ENCODE peak calls at places on chromosomes 2 and 18, in four cellular contexts. Z, V, X and F are unnamed samples.

GRCh38 chr2:173101687-173102086 is 26.0 kb downstream of the MAP3K20 start:
- DNase-seq in Z (no peak), V (no peak), X (no peak), F (no peak)

GRCh38 chr2:171523339-171523931 is 1.2 kb downstream of the CYBRD1 start:
- DNase-seq in Z (peak; percentile 38), V (no peak), X (peak; percentile 46), F (peak; percentile 66)

GRCh38 chr2:202436631-202437030 is 60.5 kb downstream of the BMPR2 start:
- DNase-seq in Z (no peak), V (no peak), X (no peak), F (no peak)

GRCh38 chr18:48412339-48412929 is 3.3 kb upstream of the ZBTB7C start:
- DNase-seq in Z (peak; percentile 62), V (no peak), X (peak; percentile 53), F (no peak)

GRCh38 chr18:12449040-12449814 is 41.5 kb downstream of the PRELID3A start:
- DNase-seq in Z (no peak), V (no peak), X (no peak), F (no peak)

GRCh38 chr2:236550701-236551465 is 18.7 kb upstream of the ACKR3 start:
- DNase-seq in Z (no peak), V (no peak), X (no peak), F (no peak)

GRCh38 chr2:59774821-59775463 is 778.5 kb downstream of the BCL11A start:
- DNase-seq in Z (no peak), V (no peak), X (no peak), F (no peak)

GRCh38 chr2:15734871-15735737 is 143.4 kb downstream of the DDX1 start:
- DNase-seq in Z (no peak), V (no peak), X (no peak), F (no peak)

GRCh38 chr2:332592-332991 is 44.7 kb upstream of the ALKAL2 start:
- DNase-seq in Z (no peak), V (no peak), X (no peak), F (no peak)

GRCh38 chr18:39053569-39053968 is 1488.0 kb upstream of the CELF4 start:
- DNase-seq in Z (no peak), V (no peak), X (no peak), F (no peak)

GRCh38 chr18:37779220-37779619 is 213.6 kb upstream of the CELF4 start:
- DNase-seq in Z (no peak), V (no peak), X (no peak), F (no peak)

GRCh38 chr2:227804970-227805369 is 8.7 kb upstream of the CCL20 start:
- DNase-seq in Z (no peak), V (no peak), X (no peak), F (no peak)

GRCh38 chr2:85794038-85794441 is 40.2 kb downstream of the ATOH8 start:
- DNase-seq in Z (no peak), V (no peak), X (no peak), F (no peak)

GRCh38 chr2:85795331-85796045 is 41.7 kb downstream of the ATOH8 start:
- DNase-seq in Z (no peak), V (no peak), X (no peak), F (no peak)

GRCh38 chr2:85793584-85793983 is 39.8 kb downstream of the ATOH8 start:
- DNase-seq in Z (no peak), V (no peak), X (no peak), F (no peak)

GRCh38 chr2:85796046-85796548 is 42.3 kb downstream of the ATOH8 start:
- DNase-seq in Z (no peak), V (no peak), X (no peak), F (peak; percentile 45)

DNA sequence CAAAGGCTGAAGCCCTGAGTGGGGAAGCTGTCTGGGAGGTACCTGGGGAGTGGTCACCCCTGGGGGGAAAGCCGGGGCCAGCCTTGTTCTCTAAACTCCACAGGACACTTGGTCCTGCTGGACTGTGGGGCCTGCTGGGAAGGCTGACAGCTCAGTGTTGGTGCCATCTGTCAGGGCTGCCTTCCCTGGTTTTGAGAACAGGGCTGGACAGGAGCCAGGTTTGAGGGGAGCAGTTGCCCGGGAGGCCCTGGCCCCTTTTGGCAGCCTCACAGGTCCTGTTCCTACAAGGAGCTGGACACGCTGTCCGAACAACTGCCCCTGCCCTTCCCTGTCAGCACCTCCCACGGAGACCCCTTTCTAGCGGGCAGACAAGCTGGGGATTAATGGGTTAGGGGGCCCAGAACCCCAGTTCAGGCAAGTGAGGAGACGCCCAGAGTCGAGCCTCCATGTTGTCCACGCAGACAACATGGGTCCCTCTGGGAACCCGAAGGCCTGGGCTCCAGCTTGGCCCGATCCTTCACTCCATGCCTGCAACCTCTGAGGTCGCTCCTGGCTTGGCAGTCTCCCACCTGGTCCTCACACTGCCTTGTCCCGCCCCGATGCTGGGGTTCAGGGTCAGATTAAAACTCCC is 40.8 kb downstream of the ATOH8 start:
- DNase-seq in Z (no peak), V (no peak), X (no peak), F (no peak)
- H3K4me1 ChIP-seq in Z (peaks cover 19% of the 10 kb centered on the region), V (peaks cover 20% of the 10 kb centered on the region), X (peaks cover 48% of the 10 kb centered on the region), F (peaks cover 5% of the 10 kb centered on the region)

GRCh38 chr2:224195954-224196571 is 157.0 kb upstream of the SERPINE2 start:
- DNase-seq in Z (no peak), V (no peak), X (no peak), F (no peak)
- H3K27ac ChIP-seq in Z (no peak overlapping the region), V (no peak overlapping the region), X (no peak overlapping the region), F (no peak overlapping the region)

GRCh38 chr2:73293534-73294171 is at the start of gene EGR4:
- DNase-seq in Z (peak; percentile 64), V (no peak), X (peak; percentile 93), F (no peak)
- TF ChIP-seq POLR2A in Z (peak; percentile 49), V (no peak), X (no peak), F (no peak)

DNA sequence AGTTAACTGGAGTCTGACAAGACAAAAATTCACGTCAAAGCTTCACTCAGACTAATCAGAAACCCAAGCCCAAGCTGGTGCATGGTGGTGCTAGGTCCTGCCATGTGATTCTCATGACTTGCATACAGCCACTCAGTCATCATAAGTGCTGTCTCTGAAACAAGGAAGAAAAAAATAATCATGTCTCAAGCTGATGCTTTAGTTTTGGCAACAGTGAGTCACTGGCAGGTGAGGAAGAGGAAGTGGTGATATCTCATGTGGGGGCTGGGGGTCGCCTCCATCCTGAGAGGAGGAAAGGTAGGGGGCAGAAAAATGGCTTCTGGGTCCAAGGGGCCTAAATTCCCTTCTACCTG is 136.3 kb downstream of the TMEM163 start:
- DNase-seq in Z (no peak), V (no peak), X (no peak), F (no peak)
- H3K4me1 ChIP-seq in Z (no peaks in the 10 kb centered on the region), V (no peaks in the 10 kb centered on the region), X (no peaks in the 10 kb centered on the region), F (no peaks in the 10 kb centered on the region)

GRCh38 chr18:73060666-73061270 is 193.0 kb upstream of the NETO1 start:
- DNase-seq in Z (no peak), V (no peak), X (no peak), F (no peak)
- H3K27ac ChIP-seq in Z (no peak overlapping the region), V (no peak overlapping the region), X (no peak overlapping the region), F (no peak overlapping the region)

GRCh38 chr18:51196116-51196810 is 1.2 kb downstream of the MEX3C start:
- DNase-seq in Z (no peak), V (peak; percentile 16), X (peak; percentile 7), F (peak; percentile 44)

GRCh38 chr18:51197661-51198424 is at the start of gene MEX3C:
- DNase-seq in Z (peak; percentile 97), V (peak; percentile 96), X (peak; percentile 76), F (peak; percentile 99)

GRCh38 chr18:51195086-51195601 is 2.3 kb downstream of the MEX3C start:
- DNase-seq in Z (no peak), V (no peak), X (no peak), F (no peak)

GRCh38 chr18:51195602-51196115 is 1.8 kb downstream of the MEX3C start:
- DNase-seq in Z (peak; percentile 18), V (no peak), X (peak; percentile 18), F (no peak)

GRCh38 chr18:51196811-51197660 is 445 bp downstream of the MEX3C start:
- DNase-seq in Z (no peak), V (no peak), X (no peak), F (peak; percentile 44)
- TF ChIP-seq POLR2A in Z (no peak), V (peak; percentile 49), X (no peak), F (peak; percentile 86)